ENCODE peak calls at places on chromosomes 16 and 17, in six cellular contexts. A, M, Q, N, F and D are unnamed samples.

GRCh38 chr17:80984749-80985148 is 6.9 kb upstream of the CHMP6 start:
- DNase-seq in M (no peak), A (no peak), F (peak), N (no peak), Q (no peak), D (peak)

GRCh38 chr17:42389135-42389417 is 834 bp upstream of the STAT3 start:
- DNase-seq in F (no peak), M (no peak), N (no peak), Q (no peak), A (no peak), D (no peak)

GRCh38 chr17:13114601-13115024 is 96.8 kb upstream of the ELAC2 start:
- DNase-seq in M (no peak), A (peak), F (peak), N (no peak), Q (peak), D (peak)

GRCh38 chr16:70646260-70647241 is at the start of gene IL34:
- DNase-seq in N (no peak), F (peak), M (no peak), A (no peak), Q (no peak), D (no peak)

GRCh38 chr17:38453951-38454421 is 25.7 kb downstream of the ARHGAP23 start:
- DNase-seq in N (no peak), A (no peak), Q (no peak), F (peak), M (no peak), D (peak)

GRCh38 chr16:66510711-66511614 is 39.0 kb downstream of the TK2 start:
- DNase-seq in F (no peak), Q (no peak), A (no peak), M (no peak), N (no peak), D (peak)

GRCh38 chr16:30377812-30378235 is 3.2 kb downstream of the MYL11 start:
- DNase-seq in Q (peak), M (peak), A (peak), F (peak), N (peak), D (peak)

GRCh38 chr16:74605746-74606520 is 981 bp downstream of the GLG1 start:
- DNase-seq in M (peak), N (no peak), F (no peak), Q (no peak), A (no peak), D (no peak)

GRCh38 chr16:67719778-67720144 is 645 bp upstream of the GFOD2 start:
- DNase-seq in F (peak), Q (no peak), N (no peak), M (peak), A (peak), D (peak)

GRCh38 chr17:37841232-37841631 is 83.0 kb upstream of the TBC1D3K start:
- DNase-seq in Q (no peak), N (no peak), A (no peak), M (no peak), F (no peak), D (no peak)

GRCh38 chr17:47948706-47949196 is 7.4 kb downstream of the PNPO start:
- DNase-seq in A (no peak), Q (no peak), F (no peak), M (no peak), N (no peak), D (peak)

GRCh38 chr17:57649731-57650484 is 95.2 kb downstream of the CCDC182 start:
- DNase-seq in Q (no peak), N (peak), A (no peak), F (peak), M (no peak), D (peak)

GRCh38 chr17:7336240-7337175 is at the start of gene ACAP1:
- DNase-seq in Q (peak), N (no peak), A (no peak), M (no peak), F (no peak), D (no peak)

GRCh38 chr16:50202926-50203624 is 50.0 kb downstream of the TENT4B start:
- DNase-seq in A (peak), F (peak), N (peak), Q (no peak), M (no peak), D (peak)

GRCh38 chr16:29854520-29855100 is 8.4 kb downstream of the CDIPT start:
- DNase-seq in N (no peak), Q (no peak), M (no peak), F (no peak), A (no peak), D (no peak)

GRCh38 chr16:16004314-16004749 is 54.9 kb downstream of the ABCC1 start:
- DNase-seq in F (peak), A (no peak), Q (no peak), N (no peak), M (no peak), D (peak)

GRCh38 chr16:89958068-89958467 is 9.5 kb downstream of the DEF8 start:
- DNase-seq in A (no peak), F (no peak), N (no peak), Q (no peak), M (no peak), D (peak)

GRCh38 chr16:64718481-64718880 is 403.4 kb downstream of the CDH11 start:
- DNase-seq in M (no peak), Q (no peak), F (no peak), A (no peak), N (no peak), D (no peak)

GRCh38 chr17:52790359-52790955 is 631.9 kb upstream of the CA10 start:
- DNase-seq in N (no peak), F (no peak), A (no peak), Q (no peak), M (no peak), D (no peak)

GRCh38 chr17:1966274-1967086 is 58.7 kb downstream of the RTN4RL1 start:
- DNase-seq in M (no peak), Q (no peak), N (no peak), A (no peak), F (no peak), D (no peak)

GRCh38 chr17:16944334-16945140 is 27.4 kb downstream of the TNFRSF13B start:
- DNase-seq in N (no peak), M (no peak), A (no peak), F (no peak), Q (no peak), D (no peak)

GRCh38 chr17:38320482-38320881 is 23.3 kb downstream of the GPR179 start:
- DNase-seq in N (no peak), M (no peak), F (no peak), Q (no peak), A (no peak), D (no peak)

GRCh38 chr17:66711936-66712335 is 123.0 kb upstream of the CACNG5 start:
- DNase-seq in M (no peak), A (peak), N (peak), F (no peak), Q (no peak), D (no peak)

GRCh38 chr17:2222901-2223616 is 80.5 kb downstream of the SMG6 start:
- DNase-seq in N (no peak), Q (peak), A (peak), M (no peak), F (peak), D (no peak)